ENCODE peak calls at places on chromosomes 5 and 9, in nine cellular contexts. Q, Y, J, M, W, L, T, I and U are unnamed samples.

GRCh38 chr5:5416733-5417132 is 5.7 kb upstream of the ICE1 start:
- DNase-seq in Q (no peak), Y (no peak), J (no peak), M (no peak), W (no peak), L (no peak), T (no peak), I (no peak), U (no peak)

GRCh38 chr5:97062046-97062445 is 80.4 kb downstream of the LIX1 start:
- DNase-seq in Q (no peak), Y (peak; percentile 31), J (no peak), M (no peak), W (no peak), L (no peak), T (no peak), I (no peak), U (no peak)

GRCh38 chr9:94645901-94646300 is 6.6 kb upstream of the FBP1 start:
- DNase-seq in Q (no peak), Y (no peak), J (no peak), M (no peak), W (no peak), L (no peak), T (no peak), I (no peak), U (no peak)

GRCh38 chr5:27876071-27876470 is 837.7 kb upstream of the CDH9 start:
- DNase-seq in Q (no peak), Y (no peak), J (no peak), M (no peak), W (no peak), L (peak; percentile 3), T (no peak), I (no peak), U (no peak)

GRCh38 chr9:87063883-87064282 is 116.6 kb upstream of the GAS1 start:
- DNase-seq in Q (no peak), Y (no peak), J (no peak), M (no peak), W (no peak), L (peak; percentile 89), T (no peak), I (peak; percentile 64), U (no peak)

GRCh38 chr5:53969331-53969730 is 341.0 kb downstream of the ARL15 start:
- DNase-seq in Q (no peak), Y (no peak), J (no peak), M (no peak), W (no peak), L (no peak), T (no peak), I (no peak), U (no peak)

GRCh38 chr9:89528540-89528939 is 30.6 kb upstream of the SEMA4D start:
- DNase-seq in Q (no peak), Y (no peak), J (no peak), M (no peak), W (no peak), L (no peak), T (no peak), I (no peak), U (no peak)

GRCh38 chr5:25892251-25892650 is 1146.1 kb downstream of the CDH9 start:
- DNase-seq in Q (no peak), Y (no peak), J (no peak), M (no peak), W (no peak), L (no peak), T (no peak), I (no peak), U (no peak)

GRCh38 chr9:134634190-134634589 is 7.4 kb upstream of the COL5A1 start:
- DNase-seq in Q (no peak), Y (no peak), J (no peak), M (no peak), W (peak; percentile 24), L (no peak), T (no peak), I (no peak), U (no peak)

GRCh38 chr5:156686816-156687215 is 163.3 kb upstream of the PPP1R2B start:
- DNase-seq in Q (no peak), Y (no peak), J (no peak), M (no peak), W (no peak), L (no peak), T (no peak), I (no peak), U (peak; percentile 57)

GRCh38 chr5:111254613-111255012 is 30.4 kb downstream of the CAMK4 start:
- DNase-seq in Q (peak; percentile 54), Y (no peak), J (no peak), M (no peak), W (no peak), L (peak; percentile 4), T (no peak), I (peak; percentile 40), U (no peak)

GRCh38 chr5:163362806-163363788 is 74.3 kb upstream of the CCNG1 start:
- DNase-seq in Q (no peak), Y (no peak), J (no peak), M (peak; percentile 77), W (no peak), L (peak; percentile 40), T (no peak), I (no peak), U (no peak)

GRCh38 chr9:90065001-90065400 is 460.2 kb downstream of the GADD45G start:
- DNase-seq in Q (no peak), Y (no peak), J (no peak), M (no peak), W (no peak), L (no peak), T (no peak), I (no peak), U (no peak)

GRCh38 chr9:93675336-93676150 is 99.2 kb downstream of the PHF2 start:
- DNase-seq in Q (no peak), Y (no peak), J (peak; percentile 16), M (no peak), W (peak; percentile 48), L (no peak), T (no peak), I (no peak), U (no peak)

GRCh38 chr5:1011226-1011631 is 2.6 kb downstream of the NKD2 start:
- DNase-seq in Q (peak; percentile 53), Y (peak; percentile 88), J (no peak), M (no peak), W (peak; percentile 64), L (peak; percentile 28), T (peak; percentile 38), I (no peak), U (no peak)

DNA sequence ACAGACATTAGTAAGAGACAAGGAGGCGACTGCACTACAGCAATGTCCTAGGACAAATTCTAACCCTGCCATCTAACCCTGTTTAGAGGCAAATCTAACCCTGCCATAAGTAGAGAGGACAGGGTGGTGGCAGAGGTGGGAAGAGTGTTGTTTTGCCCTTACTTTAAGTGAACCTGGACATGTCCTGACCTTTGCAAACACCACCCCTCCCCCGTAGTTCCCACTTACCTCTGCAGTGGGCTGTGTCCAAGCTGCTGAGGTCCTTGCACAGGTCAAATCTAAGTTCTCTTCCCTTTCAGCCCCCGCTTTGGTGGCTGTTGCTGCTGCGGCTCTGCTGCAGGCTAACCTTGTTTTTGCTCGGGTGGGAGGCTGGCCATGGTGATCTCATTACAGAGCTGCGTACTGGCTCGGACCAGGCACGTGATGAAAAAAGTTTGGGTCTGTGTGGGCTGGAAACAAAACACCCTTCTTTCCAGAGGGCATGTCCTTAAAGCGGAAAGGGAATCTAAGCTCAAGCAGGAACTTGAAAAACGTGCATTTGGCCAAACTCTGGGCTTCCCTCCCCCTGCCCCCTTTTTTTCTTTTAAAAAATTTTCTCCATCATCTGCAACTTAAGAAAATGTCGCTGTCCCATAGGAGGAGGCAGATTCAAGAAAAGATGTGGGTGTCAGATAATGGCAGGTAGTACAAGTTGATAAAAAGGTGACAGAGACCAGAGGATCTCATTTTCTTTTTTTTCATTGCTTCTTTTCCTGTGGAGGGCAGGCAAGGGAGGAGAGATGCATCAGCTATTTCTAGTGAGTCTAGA is at the start of gene FAXDC2:
- DNase-seq in Q (no peak), Y (peak; percentile 89), J (peak; percentile 93), M (no peak), W (no peak), L (peak; percentile 92), T (peak; percentile 78), I (peak; percentile 88), U (no peak)
- H3K4me3 ChIP-seq in Q (no peak within 1 kb of the TSS), Y (peak within 1 kb of the TSS; percentile 44), J (peak within 1 kb of the TSS; percentile 56), M (no peak within 1 kb of the TSS), W (no peak within 1 kb of the TSS), L (peak within 1 kb of the TSS; percentile 55), T (peak within 1 kb of the TSS; percentile 72), I (peak within 1 kb of the TSS; percentile 69), U (no peak within 1 kb of the TSS)

GRCh38 chr5:41827792-41828191 is 42.4 kb downstream of the OXCT1 start:
- DNase-seq in Q (no peak), Y (no peak), J (no peak), M (no peak), W (no peak), L (no peak), T (no peak), I (no peak), U (no peak)

GRCh38 chr5:41835625-41836024 is 34.6 kb downstream of the OXCT1 start:
- DNase-seq in Q (peak; percentile 34), Y (peak; percentile 2), J (peak; percentile 61), M (no peak), W (no peak), L (peak; percentile 73), T (no peak), I (peak; percentile 92), U (no peak)

GRCh38 chr5:41834506-41834905 is 35.7 kb downstream of the OXCT1 start:
- DNase-seq in Q (no peak), Y (no peak), J (no peak), M (no peak), W (no peak), L (no peak), T (no peak), I (no peak), U (no peak)

GRCh38 chr5:41831155-41831554 is 39.1 kb downstream of the OXCT1 start:
- DNase-seq in Q (peak; percentile 68), Y (no peak), J (no peak), M (no peak), W (no peak), L (no peak), T (no peak), I (no peak), U (no peak)

GRCh38 chr5:41832430-41832829 is 37.8 kb downstream of the OXCT1 start:
- DNase-seq in Q (no peak), Y (no peak), J (no peak), M (no peak), W (no peak), L (no peak), T (no peak), I (no peak), U (no peak)
- H3K36me3 ChIP-seq in Q (peaks cover 46% of the 10 kb centered on the region), Y (no peaks in the 10 kb centered on the region), J (no peaks in the 10 kb centered on the region), M (peaks cover 55% of the 10 kb centered on the region), W (peaks cover 48% of the 10 kb centered on the region), L (no peaks in the 10 kb centered on the region), T (no peaks in the 10 kb centered on the region), I (no peaks in the 10 kb centered on the region), U (peaks cover 17% of the 10 kb centered on the region)

GRCh38 chr5:180343846-180344327 is 9.2 kb downstream of the GFPT2 start:
- DNase-seq in Q (no peak), Y (no peak), J (no peak), M (no peak), W (no peak), L (peak; percentile 83), T (no peak), I (no peak), U (peak; percentile 46)
- H3K4me3 ChIP-seq in Q (no peak overlapping the region), Y (peak overlapping the region; percentile 4), J (no peak overlapping the region), M (no peak overlapping the region), W (no peak overlapping the region), L (no peak overlapping the region), T (no peak overlapping the region), I (no peak overlapping the region), U (no peak overlapping the region)

DNA sequence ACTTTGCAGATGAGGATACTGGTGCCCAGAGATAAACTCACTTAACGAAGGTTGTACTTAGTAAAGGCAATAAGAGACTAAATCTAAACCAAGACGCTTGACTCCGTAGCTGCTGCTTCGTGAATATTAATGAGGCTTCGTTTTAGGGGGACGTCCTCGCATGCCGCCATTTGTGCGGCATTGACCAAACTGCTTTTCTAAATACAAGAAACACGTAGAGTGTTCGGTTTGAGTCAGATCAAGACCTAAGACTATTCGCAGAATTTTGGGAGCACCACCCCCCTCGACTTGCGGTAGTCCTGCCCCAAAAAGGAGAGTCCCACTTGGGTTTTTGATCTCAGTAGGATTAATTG is 1.1 kb downstream of the NPM1 start:
- DNase-seq in Q (peak; percentile 61), Y (no peak), J (no peak), M (no peak), W (no peak), L (no peak), T (no peak), I (no peak), U (peak; percentile 19)
- H3K36me3 ChIP-seq in Q (peaks cover 30% of the 10 kb centered on the region), Y (peaks cover 53% of the 10 kb centered on the region), J (peaks cover 20% of the 10 kb centered on the region), M (peaks cover 56% of the 10 kb centered on the region), W (peaks cover 57% of the 10 kb centered on the region), L (peaks cover 24% of the 10 kb centered on the region), T (peaks cover 29% of the 10 kb centered on the region), I (peaks cover 15% of the 10 kb centered on the region), U (peaks cover 60% of the 10 kb centered on the region)